ENCODE peak calls at places on chromosomes 7 and 10, in eight cellular contexts. One of them, this sample, is unnamed.

GRCh38 chr10:131749767-131750142 is 151.1 kb upstream of the PPP2R2D start:
- DNase-seq in OCI-LY7: no peak
- DNase-seq in neural progenitor cell: no peak
- DNase-seq in trophoblast cell: no peak
- DNase-seq in IMR-90: no peak
- DNase-seq in fibroblast of lung: no peak
- DNase-seq in neuronal stem cell: no peak
- DNase-seq in PC-9: no peak
- DNase-seq in this sample: no peak

GRCh38 chr10:14587540-14588083 is 187.1 kb downstream of the FAM107B start:
- DNase-seq in OCI-LY7: no peak
- DNase-seq in neural progenitor cell: no peak
- DNase-seq in trophoblast cell: no peak
- DNase-seq in IMR-90: no peak
- DNase-seq in fibroblast of lung: no peak
- DNase-seq in neuronal stem cell: no peak
- DNase-seq in PC-9: no peak
- DNase-seq in this sample: no peak

GRCh38 chr10:13698217-13698616 is 111.5 kb downstream of the PRPF18 start:
- DNase-seq in OCI-LY7: no peak
- DNase-seq in neural progenitor cell: no peak
- DNase-seq in trophoblast cell: peak; percentile 72
- DNase-seq in IMR-90: no peak
- DNase-seq in fibroblast of lung: peak; percentile 43
- DNase-seq in neuronal stem cell: no peak
- DNase-seq in PC-9: no peak
- DNase-seq in this sample: no peak

GRCh38 chr10:78571916-78572315 is 496.9 kb upstream of the ZMIZ1 start:
- DNase-seq in OCI-LY7: no peak
- DNase-seq in neural progenitor cell: no peak
- DNase-seq in trophoblast cell: no peak
- DNase-seq in IMR-90: no peak
- DNase-seq in fibroblast of lung: no peak
- DNase-seq in neuronal stem cell: no peak
- DNase-seq in PC-9: no peak
- DNase-seq in this sample: no peak

GRCh38 chr7:96284240-96284639 is 37.7 kb downstream of the SLC25A13 start:
- DNase-seq in OCI-LY7: no peak
- DNase-seq in neural progenitor cell: no peak
- DNase-seq in trophoblast cell: no peak
- DNase-seq in IMR-90: no peak
- DNase-seq in fibroblast of lung: no peak
- DNase-seq in neuronal stem cell: no peak
- DNase-seq in PC-9: no peak
- DNase-seq in this sample: no peak

GRCh38 chr10:24553051-24553612 is 170.6 kb downstream of the ARHGAP21 start:
- DNase-seq in OCI-LY7: no peak
- DNase-seq in neural progenitor cell: no peak
- DNase-seq in trophoblast cell: no peak
- DNase-seq in IMR-90: no peak
- DNase-seq in fibroblast of lung: no peak
- DNase-seq in neuronal stem cell: no peak
- DNase-seq in PC-9: no peak
- DNase-seq in this sample: peak; percentile 32

GRCh38 chr10:46268076-46268881 is 18.5 kb upstream of the ANTXRL start:
- DNase-seq in OCI-LY7: peak; percentile 81
- DNase-seq in neural progenitor cell: no peak
- DNase-seq in trophoblast cell: no peak
- DNase-seq in IMR-90: no peak
- DNase-seq in fibroblast of lung: no peak
- DNase-seq in neuronal stem cell: no peak
- DNase-seq in PC-9: no peak
- DNase-seq in this sample: no peak

GRCh38 chr10:79019961-79020491 is 48.7 kb upstream of the ZMIZ1 start:
- DNase-seq in OCI-LY7: no peak
- DNase-seq in neural progenitor cell: no peak
- DNase-seq in trophoblast cell: no peak
- DNase-seq in IMR-90: peak; percentile 23
- DNase-seq in fibroblast of lung: peak; percentile 44
- DNase-seq in neuronal stem cell: no peak
- DNase-seq in PC-9: no peak
- DNase-seq in this sample: no peak

DNA sequence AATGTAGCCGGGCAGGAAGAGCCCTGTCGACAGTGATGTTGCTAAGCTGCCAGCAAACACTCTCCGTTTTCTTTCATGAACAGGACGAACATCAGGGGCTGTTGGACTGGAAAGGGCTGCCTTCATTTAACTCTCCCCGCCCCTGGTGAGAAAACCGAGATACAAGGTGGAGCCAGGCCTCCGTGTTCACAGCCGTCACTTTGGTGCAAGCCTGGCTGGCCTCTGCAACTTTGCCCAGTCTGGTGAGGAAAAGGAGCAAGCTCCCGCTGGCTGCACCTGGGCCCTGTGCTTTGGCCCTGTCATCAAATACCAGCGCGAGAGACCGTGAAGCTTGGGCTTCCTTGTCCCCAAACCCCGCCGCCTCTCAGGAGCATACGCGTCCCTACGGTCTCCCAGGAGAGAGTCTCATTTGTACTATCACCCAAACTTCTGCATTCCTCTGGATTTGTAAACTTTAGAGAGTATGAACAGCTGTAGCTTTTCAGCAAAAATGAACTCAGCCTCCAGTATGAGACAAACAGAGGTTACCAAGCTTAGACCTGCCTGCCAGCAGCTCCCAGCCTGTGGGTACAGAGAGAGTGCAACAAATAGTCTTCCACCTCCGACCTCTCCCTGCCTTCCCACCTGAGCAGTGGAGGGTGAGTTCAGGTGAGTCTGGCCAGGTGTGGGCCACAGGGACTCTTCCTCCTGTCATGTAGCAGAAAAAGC is 445.3 kb upstream of the MGMT start:
- DNase-seq in OCI-LY7: no peak
- DNase-seq in neural progenitor cell: peak; percentile 60
- DNase-seq in trophoblast cell: no peak
- DNase-seq in IMR-90: no peak
- DNase-seq in fibroblast of lung: peak; percentile 30
- DNase-seq in neuronal stem cell: peak; percentile 18
- DNase-seq in PC-9: no peak
- DNase-seq in this sample: no peak
- H2AFZ ChIP-seq in OCI-LY7: no peak overlapping the region
- H2AFZ ChIP-seq in neural progenitor cell: peak overlapping the region; percentile 36
- H2AFZ ChIP-seq in trophoblast cell: peak overlapping the region; percentile 50
- H2AFZ ChIP-seq in IMR-90: no peak overlapping the region
- H2AFZ ChIP-seq in fibroblast of lung: no peak overlapping the region
- H2AFZ ChIP-seq in neuronal stem cell: peak overlapping the region; percentile 80
- H2AFZ ChIP-seq in PC-9: no peak overlapping the region
- H2AFZ ChIP-seq in this sample: no peak overlapping the region

DNA sequence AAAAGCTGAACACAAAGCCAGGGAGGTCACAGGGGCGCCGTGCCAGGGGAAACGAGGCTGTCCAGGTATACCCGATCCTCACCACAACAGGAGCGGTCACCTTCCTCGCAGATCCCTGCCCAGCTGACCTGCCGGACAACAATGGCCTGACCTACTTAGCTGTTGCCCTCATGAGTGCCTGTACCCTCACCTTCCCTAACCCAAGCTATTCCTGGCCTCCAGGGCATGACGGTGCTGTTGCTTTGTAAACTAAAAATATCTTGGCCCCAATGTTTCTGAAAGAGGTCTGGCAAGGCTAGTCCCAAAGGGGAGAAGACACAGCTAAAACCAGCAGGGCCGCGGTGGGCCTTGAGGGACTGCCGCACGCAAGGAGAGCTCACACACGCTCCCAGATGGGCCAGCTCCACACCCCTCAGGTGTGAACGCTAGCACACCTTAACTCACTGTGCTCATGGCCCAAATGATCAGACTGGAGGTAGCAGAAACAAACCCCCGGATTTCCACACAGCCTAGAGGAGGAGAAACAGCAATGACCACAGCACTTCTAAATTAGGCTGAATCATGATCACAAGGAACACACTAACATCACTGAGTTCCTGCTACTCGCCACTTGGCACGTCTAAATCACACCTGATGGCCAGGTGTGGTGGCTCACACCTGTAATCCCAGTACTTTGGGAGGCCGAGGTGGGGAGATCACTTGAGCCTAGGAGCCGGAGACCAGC is 66.3 kb upstream of the CYTH3 start:
- DNase-seq in OCI-LY7: no peak
- DNase-seq in neural progenitor cell: no peak
- DNase-seq in trophoblast cell: peak; percentile 64
- DNase-seq in IMR-90: no peak
- DNase-seq in fibroblast of lung: no peak
- DNase-seq in neuronal stem cell: no peak
- DNase-seq in PC-9: no peak
- DNase-seq in this sample: no peak
- H2AFZ ChIP-seq in OCI-LY7: no peak overlapping the region
- H2AFZ ChIP-seq in neural progenitor cell: no peak overlapping the region
- H2AFZ ChIP-seq in trophoblast cell: no peak overlapping the region
- H2AFZ ChIP-seq in IMR-90: peak overlapping the region; percentile 10
- H2AFZ ChIP-seq in fibroblast of lung: no peak overlapping the region
- H2AFZ ChIP-seq in neuronal stem cell: no peak overlapping the region
- H2AFZ ChIP-seq in PC-9: no peak overlapping the region
- H2AFZ ChIP-seq in this sample: no peak overlapping the region

DNA sequence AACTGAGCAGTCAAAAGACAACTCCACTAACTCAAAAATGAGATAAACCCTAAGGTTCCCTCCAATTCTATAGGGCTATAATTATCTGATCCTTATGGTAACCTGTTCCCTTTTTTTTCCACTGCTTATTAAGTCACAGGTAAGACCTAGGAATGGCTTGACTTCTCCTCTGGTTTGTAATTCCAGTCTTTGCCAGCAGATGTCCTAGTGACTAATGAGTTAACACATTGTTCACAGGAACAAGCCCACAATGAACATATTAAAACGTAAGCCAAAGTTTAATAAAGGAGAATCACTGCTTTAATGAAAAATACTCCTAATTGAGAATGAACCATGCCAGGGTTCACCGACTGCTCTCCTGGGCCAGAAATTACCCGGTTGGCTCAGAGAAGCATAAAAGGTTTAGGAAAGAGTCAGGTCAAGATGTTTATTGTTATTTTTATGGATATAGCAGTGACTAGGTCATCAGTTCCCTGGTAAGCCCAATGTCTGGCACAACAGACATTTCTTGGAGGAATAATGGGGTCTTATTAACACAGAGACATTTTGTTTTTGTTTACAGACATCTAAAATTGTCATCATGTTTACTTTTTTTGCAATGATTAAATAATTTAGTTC is 120.1 kb downstream of the ELAPOR2 start:
- DNase-seq in OCI-LY7: peak; percentile 73
- DNase-seq in neural progenitor cell: peak; percentile 71
- DNase-seq in trophoblast cell: peak; percentile 96
- DNase-seq in IMR-90: peak; percentile 60
- DNase-seq in fibroblast of lung: peak; percentile 73
- DNase-seq in neuronal stem cell: peak; percentile 69
- DNase-seq in PC-9: peak; percentile 55
- DNase-seq in this sample: peak; percentile 87
- H2AFZ ChIP-seq in OCI-LY7: no peak overlapping the region
- H2AFZ ChIP-seq in neural progenitor cell: no peak overlapping the region
- H2AFZ ChIP-seq in trophoblast cell: no peak overlapping the region
- H2AFZ ChIP-seq in IMR-90: no peak overlapping the region
- H2AFZ ChIP-seq in fibroblast of lung: no peak overlapping the region
- H2AFZ ChIP-seq in neuronal stem cell: no peak overlapping the region
- H2AFZ ChIP-seq in PC-9: no peak overlapping the region
- H2AFZ ChIP-seq in this sample: no peak overlapping the region

DNA sequence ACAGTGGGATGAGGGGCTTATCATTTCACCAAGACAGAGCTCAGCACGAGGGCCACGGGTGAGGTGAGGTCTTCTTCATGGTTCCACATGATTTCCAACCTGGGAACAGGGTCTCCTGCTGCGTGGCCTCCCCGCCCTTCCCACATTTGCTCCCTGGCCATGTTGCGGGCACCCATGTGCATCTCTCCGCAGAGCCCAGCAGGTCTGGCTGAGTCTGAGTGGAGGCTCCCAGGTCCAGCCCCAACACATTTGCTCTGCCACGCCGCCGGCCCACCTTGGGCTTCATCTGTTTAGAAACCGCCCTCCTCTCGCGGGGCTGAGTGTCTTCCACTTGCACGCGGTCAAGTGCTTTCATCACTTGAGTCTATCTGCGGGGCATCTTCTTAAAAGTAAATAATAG is 14.8 kb upstream of the PRKAR1B start:
- DNase-seq in OCI-LY7: no peak
- DNase-seq in neural progenitor cell: no peak
- DNase-seq in trophoblast cell: no peak
- DNase-seq in IMR-90: no peak
- DNase-seq in fibroblast of lung: no peak
- DNase-seq in neuronal stem cell: no peak
- DNase-seq in PC-9: no peak
- DNase-seq in this sample: no peak
- H2AFZ ChIP-seq in OCI-LY7: no peak overlapping the region
- H2AFZ ChIP-seq in neural progenitor cell: no peak overlapping the region
- H2AFZ ChIP-seq in trophoblast cell: no peak overlapping the region
- H2AFZ ChIP-seq in IMR-90: no peak overlapping the region
- H2AFZ ChIP-seq in fibroblast of lung: no peak overlapping the region
- H2AFZ ChIP-seq in neuronal stem cell: no peak overlapping the region
- H2AFZ ChIP-seq in PC-9: no peak overlapping the region
- H2AFZ ChIP-seq in this sample: no peak overlapping the region

GRCh38 chr10:48656928-48657327 is 27.7 kb upstream of the WDFY4 start:
- DNase-seq in OCI-LY7: no peak
- DNase-seq in neural progenitor cell: no peak
- DNase-seq in trophoblast cell: no peak
- DNase-seq in IMR-90: no peak
- DNase-seq in fibroblast of lung: no peak
- DNase-seq in neuronal stem cell: no peak
- DNase-seq in PC-9: no peak
- DNase-seq in this sample: no peak
- H2AFZ ChIP-seq in OCI-LY7: peak overlapping the region; percentile 99
- H2AFZ ChIP-seq in neural progenitor cell: peak overlapping the region; percentile 98
- H2AFZ ChIP-seq in trophoblast cell: no peak overlapping the region
- H2AFZ ChIP-seq in IMR-90: peak overlapping the region; percentile 96
- H2AFZ ChIP-seq in fibroblast of lung: peak overlapping the region; percentile 82
- H2AFZ ChIP-seq in neuronal stem cell: peak overlapping the region; percentile 94
- H2AFZ ChIP-seq in PC-9: peak overlapping the region; percentile 78
- H2AFZ ChIP-seq in this sample: peak overlapping the region; percentile 98

DNA sequence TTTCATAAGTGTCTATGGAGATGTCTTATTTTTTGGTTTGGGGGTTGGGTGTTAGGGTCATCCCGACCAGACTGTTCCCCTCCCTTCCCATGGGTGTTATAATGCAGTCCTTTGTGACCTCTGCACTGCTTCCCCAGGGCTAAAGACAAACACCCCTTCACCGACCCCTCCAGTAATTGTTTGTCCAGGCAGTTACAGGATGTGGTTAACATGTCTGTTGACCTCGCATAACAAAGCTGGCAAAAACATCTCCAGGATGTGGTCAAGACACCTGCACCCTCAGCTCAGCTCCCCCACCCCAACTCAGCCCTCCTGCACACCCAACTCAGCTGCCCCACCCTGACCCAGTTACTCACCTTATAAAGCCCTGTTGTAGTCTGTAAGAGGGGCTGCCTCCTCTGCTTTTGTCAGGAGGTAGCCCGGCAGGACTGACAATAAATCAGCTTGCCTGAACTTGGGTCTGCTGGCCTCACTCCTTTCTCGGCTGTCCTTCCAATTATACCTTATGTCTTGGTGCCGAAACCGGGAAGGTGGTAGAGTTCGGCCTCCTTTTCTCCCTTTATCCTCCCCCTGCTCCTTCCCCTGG is 102.2 kb downstream of the ZNF92 start:
- DNase-seq in OCI-LY7: peak; percentile 99
- DNase-seq in neural progenitor cell: no peak
- DNase-seq in trophoblast cell: no peak
- DNase-seq in IMR-90: no peak
- DNase-seq in fibroblast of lung: no peak
- DNase-seq in neuronal stem cell: no peak
- DNase-seq in PC-9: peak; percentile 1
- DNase-seq in this sample: peak; percentile 70
- H2AFZ ChIP-seq in OCI-LY7: peak overlapping the region; percentile 22
- H2AFZ ChIP-seq in neural progenitor cell: no peak overlapping the region
- H2AFZ ChIP-seq in trophoblast cell: no peak overlapping the region
- H2AFZ ChIP-seq in IMR-90: no peak overlapping the region
- H2AFZ ChIP-seq in fibroblast of lung: no peak overlapping the region
- H2AFZ ChIP-seq in neuronal stem cell: no peak overlapping the region
- H2AFZ ChIP-seq in PC-9: peak overlapping the region; percentile 48
- H2AFZ ChIP-seq in this sample: no peak overlapping the region

GRCh38 chr7:29116361-29116760 is 30.0 kb downstream of the CPVL start:
- DNase-seq in OCI-LY7: no peak
- DNase-seq in neural progenitor cell: no peak
- DNase-seq in trophoblast cell: no peak
- DNase-seq in IMR-90: no peak
- DNase-seq in fibroblast of lung: no peak
- DNase-seq in neuronal stem cell: no peak
- DNase-seq in PC-9: no peak
- DNase-seq in this sample: peak; percentile 51
- H2AFZ ChIP-seq in OCI-LY7: no peak overlapping the region
- H2AFZ ChIP-seq in neural progenitor cell: no peak overlapping the region
- H2AFZ ChIP-seq in trophoblast cell: no peak overlapping the region
- H2AFZ ChIP-seq in IMR-90: no peak overlapping the region
- H2AFZ ChIP-seq in fibroblast of lung: no peak overlapping the region
- H2AFZ ChIP-seq in neuronal stem cell: peak overlapping the region; percentile 36
- H2AFZ ChIP-seq in PC-9: no peak overlapping the region
- H2AFZ ChIP-seq in this sample: no peak overlapping the region

This sample was measured in PC-3.